ENCODE peak calls at places on chromosome 21, in eight cellular contexts. One of them, this sample, is unnamed.

GRCh38 chr21:38289697-38290096 is 32.9 kb downstream of the KCNJ15 start:
- DNase-seq in body of pancreas: no peak
- DNase-seq in stimulated activated CD8-positive, alpha-beta memory T cell treated with anti-CD3 and anti-CD28 coated beads, Interleukin-2, amount 100 ng/mL, for 48 hours: no peak
- DNase-seq in Kasumi-1: peak
- DNase-seq in CD8-positive, alpha-beta T cell: no peak
- DNase-seq in mesenteric fat pad: no peak
- DNase-seq in Jurkat, Clone E6-1: no peak
- DNase-seq in fibroblast of mammary gland: peak
- DNase-seq in this sample: no peak

GRCh38 chr21:43815107-43815742 is 25.8 kb downstream of the RRP1 start:
- DNase-seq in Jurkat, Clone E6-1: no peak
- DNase-seq in CD8-positive, alpha-beta T cell: no peak
- DNase-seq in fibroblast of mammary gland: no peak
- DNase-seq in body of pancreas: no peak
- DNase-seq in Kasumi-1: no peak
- DNase-seq in stimulated activated CD8-positive, alpha-beta memory T cell treated with anti-CD3 and anti-CD28 coated beads, Interleukin-2, amount 100 ng/mL, for 48 hours: no peak
- DNase-seq in mesenteric fat pad: no peak
- DNase-seq in this sample: no peak

GRCh38 chr21:39602793-39603192 is 9.9 kb upstream of the B3GALT5 start:
- DNase-seq in body of pancreas: no peak
- DNase-seq in Kasumi-1: no peak
- DNase-seq in CD8-positive, alpha-beta T cell: no peak
- DNase-seq in Jurkat, Clone E6-1: no peak
- DNase-seq in stimulated activated CD8-positive, alpha-beta memory T cell treated with anti-CD3 and anti-CD28 coated beads, Interleukin-2, amount 100 ng/mL, for 48 hours: no peak
- DNase-seq in mesenteric fat pad: no peak
- DNase-seq in fibroblast of mammary gland: no peak
- DNase-seq in this sample: no peak

GRCh38 chr21:42532466-42533181 is 19.0 kb downstream of the SLC37A1 start:
- DNase-seq in Jurkat, Clone E6-1: no peak
- DNase-seq in stimulated activated CD8-positive, alpha-beta memory T cell treated with anti-CD3 and anti-CD28 coated beads, Interleukin-2, amount 100 ng/mL, for 48 hours: no peak
- DNase-seq in mesenteric fat pad: peak
- DNase-seq in body of pancreas: peak
- DNase-seq in Kasumi-1: no peak
- DNase-seq in CD8-positive, alpha-beta T cell: no peak
- DNase-seq in fibroblast of mammary gland: no peak
- DNase-seq in this sample: no peak

GRCh38 chr21:44300262-44300959 is 558 bp downstream of the PFKL start:
- DNase-seq in body of pancreas: peak
- DNase-seq in Jurkat, Clone E6-1: no peak
- DNase-seq in stimulated activated CD8-positive, alpha-beta memory T cell treated with anti-CD3 and anti-CD28 coated beads, Interleukin-2, amount 100 ng/mL, for 48 hours: peak
- DNase-seq in Kasumi-1: peak
- DNase-seq in mesenteric fat pad: peak
- DNase-seq in fibroblast of mammary gland: peak
- DNase-seq in CD8-positive, alpha-beta T cell: peak
- DNase-seq in this sample: no peak

GRCh38 chr21:38740131-38740530 is 65.6 kb upstream of the ETS2 start:
- DNase-seq in Kasumi-1: no peak
- DNase-seq in stimulated activated CD8-positive, alpha-beta memory T cell treated with anti-CD3 and anti-CD28 coated beads, Interleukin-2, amount 100 ng/mL, for 48 hours: no peak
- DNase-seq in Jurkat, Clone E6-1: no peak
- DNase-seq in fibroblast of mammary gland: no peak
- DNase-seq in mesenteric fat pad: no peak
- DNase-seq in body of pancreas: no peak
- DNase-seq in CD8-positive, alpha-beta T cell: no peak
- DNase-seq in this sample: no peak

GRCh38 chr21:43778469-43779335 is 2.6 kb upstream of the CSTB start:
- DNase-seq in Jurkat, Clone E6-1: peak
- DNase-seq in fibroblast of mammary gland: no peak
- DNase-seq in body of pancreas: no peak
- DNase-seq in mesenteric fat pad: no peak
- DNase-seq in stimulated activated CD8-positive, alpha-beta memory T cell treated with anti-CD3 and anti-CD28 coated beads, Interleukin-2, amount 100 ng/mL, for 48 hours: no peak
- DNase-seq in Kasumi-1: no peak
- DNase-seq in CD8-positive, alpha-beta T cell: no peak
- DNase-seq in this sample: no peak

GRCh38 chr21:36254106-36254941 is 65.7 kb upstream of the MORC3 start:
- DNase-seq in mesenteric fat pad: no peak
- DNase-seq in body of pancreas: no peak
- DNase-seq in stimulated activated CD8-positive, alpha-beta memory T cell treated with anti-CD3 and anti-CD28 coated beads, Interleukin-2, amount 100 ng/mL, for 48 hours: no peak
- DNase-seq in fibroblast of mammary gland: no peak
- DNase-seq in Jurkat, Clone E6-1: peak
- DNase-seq in CD8-positive, alpha-beta T cell: no peak
- DNase-seq in Kasumi-1: no peak
- DNase-seq in this sample: no peak

GRCh38 chr21:43928726-43929125 is 63.7 kb downstream of the AGPAT3 start:
- DNase-seq in Jurkat, Clone E6-1: no peak
- DNase-seq in body of pancreas: no peak
- DNase-seq in Kasumi-1: no peak
- DNase-seq in CD8-positive, alpha-beta T cell: no peak
- DNase-seq in fibroblast of mammary gland: no peak
- DNase-seq in mesenteric fat pad: no peak
- DNase-seq in stimulated activated CD8-positive, alpha-beta memory T cell treated with anti-CD3 and anti-CD28 coated beads, Interleukin-2, amount 100 ng/mL, for 48 hours: no peak
- DNase-seq in this sample: no peak

GRCh38 chr21:29827236-29827635 is 112.6 kb downstream of the GRIK1 start:
- DNase-seq in CD8-positive, alpha-beta T cell: no peak
- DNase-seq in body of pancreas: no peak
- DNase-seq in stimulated activated CD8-positive, alpha-beta memory T cell treated with anti-CD3 and anti-CD28 coated beads, Interleukin-2, amount 100 ng/mL, for 48 hours: no peak
- DNase-seq in fibroblast of mammary gland: peak
- DNase-seq in mesenteric fat pad: no peak
- DNase-seq in Jurkat, Clone E6-1: no peak
- DNase-seq in Kasumi-1: no peak
- DNase-seq in this sample: no peak